ENCODE peak calls at places on chromosomes 11 and 22, in seven cellular contexts. W, O, R, C, G, X and U are unnamed samples.
A peak's percentile ranks its signal among the peaks of the same experiment; 100 is the strongest.

GRCh38 chr11:45388472-45388871 is 102.3 kb upstream of the SYT13 start:
- DNase-seq in G (no peak), W (no peak), R (no peak), C (no peak), O (no peak), X (no peak), U (no peak)

GRCh38 chr11:68988486-68988885 is 7.7 kb upstream of the MRGPRD start:
- DNase-seq in C (no peak), G (no peak), W (no peak), O (no peak), X (no peak), R (no peak), U (no peak)

GRCh38 chr11:6612816-6613136 is 760 bp upstream of the TAF10 start:
- DNase-seq in X (no peak), W (no peak), C (no peak), R (no peak), G (peak; percentile 42), O (no peak), U (peak; percentile 68)

GRCh38 chr22:39746600-39747262 is 146.8 kb downstream of the ENTHD1 start:
- DNase-seq in G (peak; percentile 16), X (no peak), C (peak; percentile 13), W (no peak), R (no peak), O (no peak), U (no peak)

GRCh38 chr11:117878314-117878938 is 2.0 kb upstream of the FXYD6 start:
- DNase-seq in R (no peak), O (no peak), C (no peak), G (no peak), W (no peak), X (no peak), U (no peak)

GRCh38 chr11:93567406-93567819 is 24.2 kb upstream of the SMCO4 start:
- DNase-seq in W (peak; percentile 47), G (no peak), R (no peak), O (no peak), X (no peak), C (no peak), U (no peak)

GRCh38 chr22:23128269-23129108 is 13.3 kb downstream of the RSPH14 start:
- DNase-seq in W (peak; percentile 74), O (peak; percentile 72), R (peak; percentile 40), C (peak; percentile 74), G (peak; percentile 80), X (peak; percentile 56), U (peak; percentile 53)

GRCh38 chr22:46969961-46970360 is 207.5 kb downstream of the TBC1D22A start:
- DNase-seq in G (peak; percentile 20), O (no peak), C (no peak), X (no peak), W (no peak), R (no peak), U (no peak)

GRCh38 chr11:62193954-62194353 is 3.9 kb downstream of the SCGB1D1 start:
- DNase-seq in R (no peak), W (no peak), C (no peak), G (no peak), O (no peak), X (no peak), U (no peak)

GRCh38 chr11:12808519-12808918 is 134.3 kb downstream of the TEAD1 start:
- DNase-seq in X (no peak), O (no peak), C (no peak), G (no peak), R (no peak), W (peak; percentile 80), U (no peak)

GRCh38 chr11:127074151-127074761 is 73.7 kb upstream of the KIRREL3 start:
- DNase-seq in W (peak; percentile 75), X (peak; percentile 86), R (peak; percentile 70), C (no peak), O (no peak), G (no peak), U (no peak)